ENCODE peak calls at places on chromosomes 6 and 20, in four cellular contexts. One of them, this sample, is unnamed.

GRCh38 chr20:47792021-47792618 is 6.8 kb upstream of the SULF2 start:
- DNase-seq in cardiac fibroblast: peak
- DNase-seq in NCI-H1105: no peak
- DNase-seq in GM04503: peak
- DNase-seq in this sample: peak

GRCh38 chr6:3899970-3900439 is 50.8 kb downstream of the FAM50B start:
- DNase-seq in cardiac fibroblast: no peak
- DNase-seq in NCI-H1105: no peak
- DNase-seq in GM04503: no peak
- DNase-seq in this sample: no peak

GRCh38 chr6:31689249-31690110 is 8.6 kb upstream of the LY6G5C start:
- DNase-seq in cardiac fibroblast: no peak
- DNase-seq in NCI-H1105: no peak
- DNase-seq in GM04503: no peak
- DNase-seq in this sample: no peak

GRCh38 chr6:118514689-118515088 is 33.4 kb upstream of the PLN start:
- DNase-seq in cardiac fibroblast: no peak
- DNase-seq in NCI-H1105: no peak
- DNase-seq in GM04503: no peak
- DNase-seq in this sample: no peak

GRCh38 chr20:46614503-46614902 is 36.8 kb downstream of the SLC13A3 start:
- DNase-seq in cardiac fibroblast: no peak
- DNase-seq in NCI-H1105: no peak
- DNase-seq in GM04503: no peak
- DNase-seq in this sample: no peak

GRCh38 chr6:961407-961930 is 268.5 kb upstream of the EXOC2 start:
- DNase-seq in cardiac fibroblast: no peak
- DNase-seq in NCI-H1105: no peak
- DNase-seq in GM04503: no peak
- DNase-seq in this sample: no peak

GRCh38 chr6:38656896-38657295 is 17.2 kb upstream of the BTBD9 start:
- DNase-seq in cardiac fibroblast: no peak
- DNase-seq in NCI-H1105: no peak
- DNase-seq in GM04503: no peak
- DNase-seq in this sample: no peak

GRCh38 chr20:23528867-23529431 is 38.0 kb downstream of the CST8 start:
- DNase-seq in cardiac fibroblast: peak
- DNase-seq in NCI-H1105: no peak
- DNase-seq in GM04503: no peak
- DNase-seq in this sample: no peak

GRCh38 chr6:21592953-21593352 is 598 bp upstream of the SOX4 start:
- DNase-seq in cardiac fibroblast: no peak
- DNase-seq in NCI-H1105: peak
- DNase-seq in GM04503: no peak
- DNase-seq in this sample: no peak

GRCh38 chr6:92216717-92217116 is 1202.6 kb downstream of the EPHA7 start:
- DNase-seq in cardiac fibroblast: no peak
- DNase-seq in NCI-H1105: no peak
- DNase-seq in GM04503: no peak
- DNase-seq in this sample: no peak

GRCh38 chr6:166470029-166470862 is 87.5 kb upstream of the MPC1 start:
- DNase-seq in cardiac fibroblast: no peak
- DNase-seq in NCI-H1105: no peak
- DNase-seq in GM04503: no peak
- DNase-seq in this sample: no peak

GRCh38 chr6:10194816-10195639 is 219.8 kb downstream of the TFAP2A start:
- DNase-seq in cardiac fibroblast: no peak
- DNase-seq in NCI-H1105: peak
- DNase-seq in GM04503: no peak
- DNase-seq in this sample: no peak

GRCh38 chr6:100504786-100505737 is 40.3 kb upstream of the SIM1 start:
- DNase-seq in cardiac fibroblast: peak
- DNase-seq in NCI-H1105: no peak
- DNase-seq in GM04503: peak
- DNase-seq in this sample: peak

GRCh38 chr20:62066339-62066982 is 780 bp upstream of the TAF4 start:
- DNase-seq in cardiac fibroblast: peak
- DNase-seq in NCI-H1105: peak
- DNase-seq in GM04503: no peak
- DNase-seq in this sample: peak

GRCh38 chr20:34880095-34880680 is 3.8 kb downstream of the ACSS2 start:
- DNase-seq in cardiac fibroblast: no peak
- DNase-seq in NCI-H1105: no peak
- DNase-seq in GM04503: no peak
- DNase-seq in this sample: no peak

This sample was measured in mesenchymal stem cell.